ENCODE peak calls at places on chromosomes 3 and 15, in nine cellular contexts. A, U, L, P, V, F, O, Y and E are unnamed samples.

GRCh38 chr15:26661107-26661506 is 111.8 kb downstream of the GABRB3 start:
- DNase-seq in A (no peak), P (no peak), V (no peak), O (no peak), U (no peak), L (no peak), F (no peak), Y (no peak), E (no peak)

GRCh38 chr3:195558602-195559001 is 15.5 kb upstream of the PPP1R2 start:
- DNase-seq in L (peak), F (peak), P (no peak), Y (no peak), O (peak), U (no peak), V (peak), A (no peak), E (no peak)

GRCh38 chr3:161356287-161356686 is 15.0 kb downstream of the SPTSSB start:
- DNase-seq in A (no peak), Y (no peak), L (no peak), P (no peak), F (no peak), V (no peak), O (no peak), U (no peak), E (no peak)

GRCh38 chr3:171049831-171050444 is 23.4 kb upstream of the SLC2A2 start:
- DNase-seq in F (peak), Y (no peak), L (peak), O (peak), A (no peak), V (peak), P (no peak), U (peak), E (peak)

GRCh38 chr3:70090322-70090913 is 90.9 kb downstream of the SAMMSON start:
- DNase-seq in A (no peak), L (peak), V (peak), P (no peak), O (peak), Y (no peak), U (no peak), F (peak), E (peak)

GRCh38 chr3:189363856-189364255 is 192.1 kb downstream of the TPRG1 start:
- DNase-seq in F (peak), V (peak), A (no peak), O (no peak), L (no peak), P (no peak), U (no peak), Y (no peak), E (peak)

GRCh38 chr15:29913528-29914135 is 91.4 kb upstream of the TJP1 start:
- DNase-seq in V (peak), U (no peak), P (no peak), F (peak), Y (no peak), O (no peak), L (no peak), A (no peak), E (peak)

GRCh38 chr3:131729561-131729960 is 226.8 kb upstream of the MRPL3 start:
- DNase-seq in V (no peak), U (no peak), L (no peak), P (no peak), Y (no peak), O (no peak), A (no peak), F (no peak), E (no peak)